ENCODE peak calls at places on chromosome 18, in eight cellular contexts. X, I, H, Z, P, T, U and W are unnamed samples.

GRCh38 chr18:51151568-51152511 is 45.6 kb downstream of the MEX3C start:
- DNase-seq in X (no peak), I (peak; percentile 69), H (no peak), Z (no peak), P (no peak), T (no peak), U (peak; percentile 63), W (peak; percentile 53)

GRCh38 chr18:65527879-65528633 is 222.8 kb upstream of the CDH7 start:
- DNase-seq in X (no peak), I (no peak), H (no peak), Z (no peak), P (no peak), T (no peak), U (no peak), W (no peak)

GRCh38 chr18:36589857-36590543 is 238.8 kb downstream of the TPGS2 start:
- DNase-seq in X (no peak), I (no peak), H (no peak), Z (peak; percentile 20), P (peak; percentile 37), T (no peak), U (no peak), W (no peak)

GRCh38 chr18:7221424-7222155 is 9.3 kb upstream of the LRRC30 start:
- DNase-seq in X (peak; percentile 52), I (no peak), H (no peak), Z (peak; percentile 75), P (peak; percentile 69), T (peak; percentile 86), U (no peak), W (peak; percentile 28)

GRCh38 chr18:31581498-31582197 is 10.0 kb upstream of the TTR start:
- DNase-seq in X (no peak), I (no peak), H (no peak), Z (peak; percentile 63), P (peak; percentile 18), T (peak; percentile 56), U (no peak), W (no peak)

GRCh38 chr18:48153641-48154481 is 223.4 kb upstream of the SMAD2 start:
- DNase-seq in X (no peak), I (no peak), H (no peak), Z (peak; percentile 77), P (no peak), T (peak; percentile 78), U (no peak), W (no peak)

GRCh38 chr18:49031511-49032188 is 80.9 kb upstream of the SMAD7 start:
- DNase-seq in X (no peak), I (no peak), H (no peak), Z (no peak), P (no peak), T (no peak), U (no peak), W (no peak)

GRCh38 chr18:5197032-5197434 is at the start of gene AKAIN1:
- DNase-seq in X (peak; percentile 65), I (peak; percentile 20), H (no peak), Z (peak; percentile 16), P (peak; percentile 18), T (peak; percentile 36), U (no peak), W (peak; percentile 51)

GRCh38 chr18:8493141-8493540 is 116.1 kb upstream of the RAB12 start:
- DNase-seq in X (no peak), I (no peak), H (no peak), Z (no peak), P (no peak), T (no peak), U (no peak), W (no peak)

GRCh38 chr18:50662177-50662576 is 102.3 kb downstream of the MAPK4 start:
- DNase-seq in X (no peak), I (no peak), H (no peak), Z (peak; percentile 31), P (peak; percentile 4), T (peak; percentile 20), U (no peak), W (peak; percentile 14)

GRCh38 chr18:74456017-74456408 is 1.1 kb downstream of the DIPK1C start:
- DNase-seq in X (no peak), I (no peak), H (no peak), Z (no peak), P (no peak), T (no peak), U (no peak), W (no peak)

GRCh38 chr18:70450658-70451253 is 161.9 kb downstream of the SOCS6 start:
- DNase-seq in X (no peak), I (no peak), H (no peak), Z (peak; percentile 48), P (peak; percentile 32), T (peak; percentile 45), U (no peak), W (no peak)

GRCh38 chr18:30288662-30289414 is 753.7 kb downstream of the DSC3 start:
- DNase-seq in X (no peak), I (no peak), H (no peak), Z (no peak), P (no peak), T (no peak), U (no peak), W (no peak)

GRCh38 chr18:74234326-74235171 is 57.2 kb downstream of the CYB5A start:
- DNase-seq in X (no peak), I (no peak), H (no peak), Z (peak; percentile 97), P (peak; percentile 69), T (peak; percentile 98), U (no peak), W (no peak)

GRCh38 chr18:5463390-5463789 is 80.4 kb downstream of the EPB41L3 start:
- DNase-seq in X (no peak), I (no peak), H (no peak), Z (peak; percentile 99), P (peak; percentile 93), T (peak; percentile 93), U (no peak), W (no peak)

GRCh38 chr18:33761363-33761762 is 183.3 kb downstream of the ASXL3 start:
- DNase-seq in X (no peak), I (no peak), H (no peak), Z (peak; percentile 59), P (peak; percentile 28), T (peak; percentile 37), U (no peak), W (peak; percentile 23)

GRCh38 chr18:37012452-37012851 is 183.5 kb downstream of the KIAA1328 start:
- DNase-seq in X (no peak), I (no peak), H (no peak), Z (no peak), P (no peak), T (no peak), U (no peak), W (no peak)

GRCh38 chr18:62558015-62558663 is 35.3 kb downstream of the ZCCHC2 start:
- DNase-seq in X (no peak), I (no peak), H (no peak), Z (no peak), P (no peak), T (no peak), U (no peak), W (peak; percentile 27)

GRCh38 chr18:74963820-74964446 is 245.0 kb downstream of the PTGR3 start:
- DNase-seq in X (no peak), I (no peak), H (no peak), Z (peak; percentile 68), P (peak; percentile 56), T (peak; percentile 67), U (no peak), W (peak; percentile 25)

GRCh38 chr18:27728659-27729058 is 448.3 kb downstream of the CDH2 start:
- DNase-seq in X (no peak), I (no peak), H (no peak), Z (no peak), P (no peak), T (peak; percentile 25), U (no peak), W (no peak)

GRCh38 chr18:302097-302496 is 34.2 kb upstream of the THOC1 start:
- DNase-seq in X (no peak), I (no peak), H (no peak), Z (no peak), P (no peak), T (no peak), U (no peak), W (no peak)

GRCh38 chr18:45255142-45255890 is 360.0 kb upstream of the SLC14A2 start:
- DNase-seq in X (no peak), I (no peak), H (no peak), Z (peak; percentile 90), P (peak; percentile 92), T (peak; percentile 79), U (no peak), W (no peak)
- TF ChIP-seq CTCF in X (no peak), I (no peak), H (no peak), Z (no peak), P (no peak), T (no peak), U (no peak), W (no peak)

DNA sequence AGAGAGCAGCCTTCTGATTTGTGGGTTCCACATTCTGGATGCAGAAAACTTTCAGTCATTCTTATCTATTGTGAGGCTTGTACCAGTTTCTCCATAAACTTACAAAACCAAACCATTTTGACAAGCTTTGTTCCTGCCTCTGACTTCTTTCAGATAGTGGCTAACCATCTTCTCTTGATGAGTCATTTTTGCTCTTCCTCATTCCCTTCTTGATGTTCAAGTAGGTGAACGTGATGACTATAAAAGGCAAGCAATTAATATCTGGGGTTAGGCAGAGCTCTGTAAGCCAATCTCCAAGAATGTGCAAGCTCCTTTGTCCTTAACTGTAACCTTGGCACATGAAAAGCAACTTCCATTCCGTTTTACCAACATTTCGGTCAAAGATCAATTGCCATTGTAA is 2083.1 kb upstream of the PIK3C3 start:
- DNase-seq in X (no peak), I (no peak), H (no peak), Z (peak; percentile 1), P (no peak), T (peak; percentile 7), U (no peak), W (no peak)
- TF ChIP-seq CTCF in X (no peak), I (no peak), H (no peak), Z (no peak), P (no peak), T (no peak), U (no peak), W (no peak)

GRCh38 chr18:52903858-52904257 is 563.9 kb downstream of the DCC start:
- DNase-seq in X (peak; percentile 62), I (no peak), H (no peak), Z (peak; percentile 3), P (no peak), T (peak; percentile 6), U (no peak), W (peak; percentile 6)
- TF ChIP-seq CTCF in X (peak; percentile 90), I (peak; percentile 50), H (peak; percentile 67), Z (peak; percentile 29), P (no peak), T (peak; percentile 21), U (peak; percentile 14), W (peak; percentile 38)

GRCh38 chr18:45569566-45569965 is 45.7 kb upstream of the SLC14A2 start:
- DNase-seq in X (no peak), I (no peak), H (no peak), Z (no peak), P (no peak), T (no peak), U (no peak), W (no peak)

GRCh38 chr18:45571161-45571560 is 44.1 kb upstream of the SLC14A2 start:
- DNase-seq in X (no peak), I (no peak), H (no peak), Z (no peak), P (no peak), T (no peak), U (no peak), W (no peak)

GRCh38 chr18:45567123-45567522 is 48.2 kb upstream of the SLC14A2 start:
- DNase-seq in X (no peak), I (no peak), H (no peak), Z (peak; percentile 43), P (peak; percentile 21), T (peak; percentile 23), U (no peak), W (no peak)

GRCh38 chr18:45568017-45568416 is 47.3 kb upstream of the SLC14A2 start:
- DNase-seq in X (no peak), I (no peak), H (no peak), Z (no peak), P (no peak), T (no peak), U (no peak), W (no peak)

GRCh38 chr18:45571714-45572113 is 43.6 kb upstream of the SLC14A2 start:
- DNase-seq in X (no peak), I (no peak), H (no peak), Z (no peak), P (no peak), T (no peak), U (no peak), W (no peak)
- TF ChIP-seq CTCF in X (peak; percentile 55), I (peak; percentile 40), H (peak; percentile 25), Z (peak; percentile 32), P (no peak), T (peak; percentile 21), U (no peak), W (peak; percentile 18)